ENCODE peak calls at places on chromosomes 6 and 20, in eight cellular contexts. M is lower leg skin, F is NB4, E is heart left ventricle, P is HepG2, K is upper lobe of left lung, S is GM12878, B is ovary. Z is an unnamed sample.

GRCh38 chr20:33072362-33072761 is 7.1 kb upstream of the BPIFB4 start:
- DNase-seq in M (no peak), F (no peak), E (no peak), P (no peak), K (no peak), S (no peak), B (no peak), Z (no peak)

GRCh38 chr6:53734473-53735299 is 60.1 kb upstream of the LRRC1 start:
- DNase-seq in M (no peak), F (peak), E (peak), P (peak), K (no peak), S (peak), B (no peak), Z (peak)

GRCh38 chr20:4065405-4065841 is 50.1 kb upstream of the RNF24 start:
- DNase-seq in M (peak), F (peak), E (no peak), P (no peak), K (no peak), S (no peak), B (no peak), Z (peak)

GRCh38 chr20:24395151-24395550 is 74.3 kb upstream of the SYNDIG1 start:
- DNase-seq in M (no peak), F (no peak), E (no peak), P (no peak), K (no peak), S (no peak), B (no peak), Z (no peak)

GRCh38 chr6:135144678-135145508 is 36.2 kb upstream of the MYB start:
- DNase-seq in M (no peak), F (peak), E (no peak), P (peak), K (no peak), S (no peak), B (no peak), Z (peak)

GRCh38 chr6:56450376-56450775 is 192.3 kb downstream of the DST start:
- DNase-seq in M (no peak), F (no peak), E (no peak), P (no peak), K (no peak), S (no peak), B (no peak), Z (no peak)

GRCh38 chr6:142682985-142683384 is 262.0 kb downstream of the HIVEP2 start:
- DNase-seq in M (no peak), F (no peak), E (no peak), P (no peak), K (no peak), S (no peak), B (no peak), Z (no peak)

GRCh38 chr20:3224681-3225421 is 14.1 kb downstream of the SLC4A11 start:
- DNase-seq in M (no peak), F (no peak), E (no peak), P (peak), K (no peak), S (no peak), B (no peak), Z (no peak)

GRCh38 chr6:106084973-106085686 is 1.0 kb upstream of the PRDM1 start:
- DNase-seq in M (no peak), F (peak), E (no peak), P (no peak), K (no peak), S (no peak), B (no peak), Z (no peak)

GRCh38 chr6:33456156-33456555 is 1.8 kb downstream of the ZBTB9 start:
- DNase-seq in M (no peak), F (no peak), E (no peak), P (no peak), K (no peak), S (no peak), B (no peak), Z (no peak)

GRCh38 chr6:157046776-157047175 is 269.6 kb downstream of the ARID1B start:
- DNase-seq in M (no peak), F (no peak), E (no peak), P (no peak), K (no peak), S (no peak), B (no peak), Z (no peak)

GRCh38 chr6:98067375-98067774 is 767.0 kb upstream of the POU3F2 start:
- DNase-seq in M (no peak), F (no peak), E (no peak), P (no peak), K (no peak), S (no peak), B (no peak), Z (no peak)

GRCh38 chr6:37059344-37060194 is 54.1 kb downstream of the FGD2 start:
- DNase-seq in M (peak), F (peak), E (peak), P (peak), K (no peak), S (no peak), B (peak), Z (peak)

GRCh38 chr6:20409427-20409971 is 7.8 kb downstream of the E2F3 start:
- DNase-seq in M (no peak), F (no peak), E (no peak), P (no peak), K (no peak), S (peak), B (no peak), Z (peak)

GRCh38 chr6:41268478-41268877 is 18.0 kb downstream of the TREM1 start:
- DNase-seq in M (no peak), F (no peak), E (no peak), P (no peak), K (no peak), S (no peak), B (no peak), Z (no peak)

GRCh38 chr6:191487-192312 is 100.6 kb upstream of the DUSP22 start:
- DNase-seq in M (peak), F (no peak), E (no peak), P (no peak), K (no peak), S (no peak), B (no peak), Z (no peak)

GRCh38 chr6:28866342-28867077 is 57.3 kb downstream of the TRIM27 start:
- DNase-seq in M (peak), F (peak), E (peak), P (peak), K (peak), S (no peak), B (peak), Z (peak)

GRCh38 chr6:33375143-33375649 is 16.4 kb upstream of the KIFC1 start:
- DNase-seq in M (peak), F (peak), E (peak), P (no peak), K (no peak), S (no peak), B (peak), Z (no peak)

GRCh38 chr20:4507288-4507719 is 214.4 kb upstream of the PRND start:
- DNase-seq in M (no peak), F (no peak), E (no peak), P (no peak), K (no peak), S (no peak), B (no peak), Z (no peak)

GRCh38 chr6:47952640-47953039 is 158.4 kb downstream of the PTCHD4 start:
- DNase-seq in M (no peak), F (no peak), E (no peak), P (no peak), K (no peak), S (no peak), B (no peak), Z (no peak)

GRCh38 chr6:156844089-156844488 is 66.9 kb downstream of the ARID1B start:
- DNase-seq in M (no peak), F (no peak), E (no peak), P (no peak), K (no peak), S (no peak), B (no peak), Z (no peak)

GRCh38 chr6:109793793-109794192 is 102.7 kb downstream of the FIG4 start:
- DNase-seq in M (no peak), F (no peak), E (peak), P (no peak), K (no peak), S (no peak), B (peak), Z (peak)

DNA sequence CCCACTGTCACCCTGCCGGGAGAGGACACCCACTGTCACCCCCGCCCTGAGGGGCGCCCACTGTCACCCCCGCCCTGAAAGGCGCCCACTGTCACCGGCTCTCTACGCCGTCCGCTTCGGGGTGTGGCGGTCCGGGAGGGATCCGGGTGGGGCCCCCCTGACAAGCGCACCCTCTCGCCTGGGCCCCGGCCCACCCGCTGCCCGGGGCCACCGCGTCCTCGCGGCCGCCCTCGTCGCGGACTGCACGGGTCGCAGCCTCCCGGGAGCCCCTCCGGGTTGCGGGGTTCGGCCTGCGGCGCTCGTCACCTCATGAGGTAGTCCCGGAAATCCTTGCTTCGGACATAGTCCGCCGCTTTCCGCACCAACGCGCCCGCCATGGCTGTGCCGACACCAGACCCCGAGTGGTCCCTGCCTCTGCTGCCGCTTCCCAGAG is 224 bp downstream of the MPC1 start:
- DNase-seq in M (no peak), F (no peak), E (peak), P (no peak), K (no peak), S (no peak), B (peak), Z (peak)
- TF ChIP-seq POLR2A in M (no peak), F (no peak), E (peak), P (peak), K (no peak), S (peak), B (no peak), Z (peak)

GRCh38 chr20:37559312-37560027 is 31.8 kb upstream of the BLCAP start:
- DNase-seq in M (peak), F (no peak), E (no peak), P (no peak), K (no peak), S (no peak), B (no peak), Z (peak)

GRCh38 chr20:37556538-37556937 is 28.9 kb upstream of the BLCAP start:
- DNase-seq in M (peak), F (no peak), E (no peak), P (no peak), K (no peak), S (no peak), B (no peak), Z (no peak)

GRCh38 chr20:37558306-37558705 is 30.6 kb upstream of the BLCAP start:
- DNase-seq in M (no peak), F (no peak), E (no peak), P (no peak), K (no peak), S (no peak), B (no peak), Z (no peak)

GRCh38 chr20:37560629-37561028 is 33.0 kb upstream of the BLCAP start:
- DNase-seq in M (peak), F (no peak), E (no peak), P (no peak), K (no peak), S (no peak), B (no peak), Z (no peak)

DNA sequence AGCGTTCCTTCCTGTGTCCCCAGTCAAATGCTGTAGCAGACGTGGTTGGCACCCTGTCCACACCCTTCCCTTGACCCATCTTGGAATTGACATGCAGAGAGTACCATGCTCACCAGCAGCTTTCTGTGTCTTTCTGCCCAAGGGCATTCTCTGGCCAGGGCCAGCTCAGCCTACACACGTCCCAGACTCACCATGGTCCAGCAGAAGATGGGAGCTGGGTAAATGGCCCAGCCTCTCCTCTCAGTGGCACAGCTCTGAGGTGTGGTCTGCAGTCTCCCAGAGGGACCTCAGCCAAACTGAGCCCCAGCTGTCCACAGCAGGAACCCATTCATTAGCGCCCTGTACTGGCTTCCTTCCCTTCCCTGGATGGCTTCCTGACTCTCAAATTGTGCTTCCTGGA is 31.1 kb upstream of the BLCAP start:
- DNase-seq in M (peak), F (no peak), E (no peak), P (no peak), K (no peak), S (no peak), B (no peak), Z (no peak)
- TF ChIP-seq POLR2A in M (no peak), F (no peak), E (no peak), P (no peak), K (no peak), S (no peak), B (no peak), Z (no peak)

DNA sequence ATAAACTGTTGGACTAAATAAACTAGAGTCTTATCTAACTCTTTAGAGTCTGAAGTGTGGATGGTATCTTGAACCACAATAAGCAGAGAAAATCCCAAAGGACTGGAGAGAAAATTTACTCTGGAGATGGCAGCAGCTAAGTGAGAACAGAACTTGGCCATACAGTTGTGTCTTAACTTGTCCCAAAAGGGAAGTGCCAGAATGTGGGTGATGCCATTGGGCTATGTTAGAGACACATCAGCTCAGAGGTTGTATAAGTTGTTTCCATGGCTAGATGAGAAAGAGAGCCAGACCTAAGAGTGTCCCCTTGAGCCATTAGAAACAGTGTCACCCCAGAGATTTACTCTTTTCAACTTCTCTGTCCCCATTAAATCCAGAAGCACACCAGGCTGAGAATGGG is 36.2 kb downstream of the FOXO3 start:
- DNase-seq in M (no peak), F (peak), E (no peak), P (no peak), K (no peak), S (no peak), B (no peak), Z (no peak)
- TF ChIP-seq POLR2A in M (no peak), F (no peak), E (no peak), P (no peak), K (no peak), S (no peak), B (no peak), Z (no peak)

DNA sequence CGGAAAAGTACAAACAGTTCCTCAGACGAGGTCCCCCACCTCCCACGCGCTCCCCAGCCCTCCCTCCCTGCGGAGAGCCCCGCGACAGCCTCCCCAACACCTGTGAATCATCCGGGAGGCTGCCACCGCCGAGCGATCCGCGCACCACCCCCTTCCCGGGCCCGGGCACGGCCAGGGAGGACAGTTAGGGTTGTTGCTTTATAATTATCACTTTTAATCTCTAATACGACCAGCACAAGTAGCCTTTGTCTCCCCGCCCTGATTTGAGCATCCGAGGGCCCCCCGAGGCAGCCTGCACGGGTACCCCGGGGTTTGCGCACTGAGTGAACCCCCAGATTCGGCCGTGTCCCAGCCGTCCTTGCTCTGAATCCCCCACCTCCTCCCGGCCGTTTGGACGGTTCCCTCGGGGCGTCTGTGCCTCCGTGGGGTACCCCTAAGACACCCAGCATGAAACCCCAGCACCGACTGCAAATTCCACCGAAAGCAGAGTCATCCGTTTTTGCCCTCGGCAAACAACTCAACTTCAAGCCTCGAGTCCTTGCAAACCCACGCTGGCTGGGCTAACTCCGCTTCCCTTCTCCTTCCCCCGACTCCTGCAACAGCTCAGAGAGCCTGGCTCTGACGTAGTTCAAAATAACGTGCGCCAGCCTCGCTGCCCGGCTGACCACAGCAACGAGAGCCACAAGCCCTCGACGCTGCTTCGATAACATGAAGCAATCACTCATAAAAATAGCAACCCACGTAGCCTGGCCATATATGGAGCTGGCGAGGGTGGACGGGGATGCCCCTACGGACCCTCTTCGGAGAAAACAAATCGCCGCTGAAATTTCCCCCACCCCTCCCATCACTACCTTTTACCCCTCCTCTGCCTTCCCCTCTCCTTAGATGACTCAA is 866 bp upstream of the SNAP25 start:
- DNase-seq in M (no peak), F (peak), E (no peak), P (no peak), K (peak), S (no peak), B (peak), Z (no peak)
- TF ChIP-seq POLR2A in M (no peak), F (no peak), E (no peak), P (no peak), K (no peak), S (no peak), B (peak), Z (no peak)

DNA sequence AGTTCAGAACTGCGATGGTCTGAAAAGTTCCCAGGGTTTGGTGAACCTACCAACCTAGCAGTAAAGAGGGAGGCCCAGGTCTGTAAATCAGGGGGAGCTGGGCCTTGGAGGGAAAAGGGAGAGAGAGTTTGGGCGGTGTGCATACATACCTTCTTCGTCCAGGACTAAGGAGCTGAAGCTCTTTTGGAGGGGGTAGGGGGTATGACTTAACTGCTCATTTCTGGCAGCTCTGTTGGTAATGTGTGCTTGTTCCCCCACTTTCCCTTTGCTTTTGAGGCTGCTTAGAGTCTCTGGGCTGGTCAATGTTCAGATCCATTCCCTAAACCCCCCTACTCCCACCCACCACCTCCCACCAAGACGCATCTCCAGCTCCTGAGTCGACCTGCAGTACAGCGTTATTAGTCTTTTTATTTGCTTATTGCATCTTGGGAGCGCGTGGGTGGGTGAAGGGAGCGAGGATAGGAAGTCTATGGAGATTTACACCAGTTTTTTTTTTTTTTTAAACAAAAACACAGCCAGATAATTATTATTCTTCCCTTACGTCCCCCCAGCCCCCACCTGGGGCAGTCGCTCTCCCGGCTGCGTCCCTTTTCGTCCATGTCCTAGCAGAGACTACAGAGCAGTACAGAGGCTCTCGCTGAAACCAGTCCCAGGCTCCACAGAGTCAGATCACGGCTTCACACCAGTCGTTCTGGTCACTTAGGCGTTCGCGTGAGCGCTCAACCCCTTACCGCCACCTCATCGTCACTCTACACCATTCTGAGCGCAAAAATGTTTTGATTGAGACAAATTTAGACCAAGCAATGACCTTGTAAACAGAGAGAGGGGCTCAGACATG is 894 bp upstream of the PRRT1 start:
- DNase-seq in M (no peak), F (no peak), E (peak), P (no peak), K (peak), S (no peak), B (peak), Z (peak)
- TF ChIP-seq POLR2A in M (no peak), F (no peak), E (no peak), P (no peak), K (no peak), S (no peak), B (peak), Z (no peak)

GRCh38 chr20:51651921-51652549 is 109.5 kb upstream of the NFATC2 start:
- DNase-seq in M (no peak), F (no peak), E (no peak), P (no peak), K (no peak), S (no peak), B (no peak), Z (no peak)
- TF ChIP-seq POLR2A in M (no peak), F (no peak), E (no peak), P (no peak), K (no peak), S (no peak), B (no peak), Z (no peak)

DNA sequence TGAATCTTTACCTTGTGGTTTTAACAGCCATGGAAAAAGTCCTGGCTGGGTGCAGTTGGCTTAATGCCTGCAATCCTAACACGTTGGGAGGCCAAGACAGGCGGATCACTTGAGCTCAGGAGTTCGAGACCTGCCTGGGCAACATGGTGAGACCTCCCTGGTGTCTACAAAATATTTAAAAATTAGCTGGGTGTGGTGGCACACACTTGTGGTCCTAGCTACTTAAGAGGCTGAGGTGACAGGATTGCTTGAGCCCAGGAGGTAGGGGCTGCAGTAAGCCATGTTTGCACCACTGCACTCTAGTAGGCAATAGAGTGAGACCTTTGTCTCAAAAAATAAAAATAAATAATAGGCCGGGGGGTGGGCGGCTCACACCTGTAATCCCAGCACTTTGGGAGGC is 18.2 kb upstream of the RIPOR3 start:
- DNase-seq in M (no peak), F (no peak), E (no peak), P (no peak), K (no peak), S (no peak), B (no peak), Z (no peak)
- TF ChIP-seq POLR2A in M (no peak), F (no peak), E (no peak), P (no peak), K (no peak), S (no peak), B (no peak), Z (no peak)

DNA sequence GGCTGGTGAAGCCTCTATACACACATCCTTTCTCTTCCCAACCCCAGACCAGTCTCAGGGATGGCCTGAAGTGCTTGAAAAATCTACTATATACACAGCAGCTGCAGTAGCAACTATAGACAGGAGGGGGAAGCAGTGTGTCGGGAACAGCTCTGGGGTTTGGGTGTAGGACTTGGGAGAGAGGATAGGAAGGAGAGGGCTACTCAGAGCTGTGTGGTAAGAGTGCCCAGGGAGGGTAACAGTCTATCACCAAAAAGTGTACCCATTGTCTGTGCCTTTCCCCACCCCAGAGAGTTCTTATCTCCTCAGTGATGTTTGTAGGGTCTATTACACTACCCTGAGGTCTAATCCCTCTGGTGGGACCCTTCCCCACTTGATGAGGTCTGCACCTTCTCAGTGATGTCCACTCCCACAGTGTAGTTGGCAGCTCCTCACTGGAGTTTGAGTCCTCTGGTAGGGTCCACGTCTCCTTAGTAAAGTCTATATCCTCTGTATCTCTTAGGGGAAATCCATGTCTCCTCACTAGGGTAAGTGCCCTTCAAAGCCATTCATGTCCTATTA is 1.5 kb upstream of the GGT7 start:
- DNase-seq in M (peak), F (peak), E (peak), P (peak), K (no peak), S (peak), B (peak), Z (peak)
- TF ChIP-seq POLR2A in M (no peak), F (no peak), E (no peak), P (no peak), K (no peak), S (no peak), B (no peak), Z (no peak)